ENCODE peak calls at places on chromosomes 3 and 15, in five cellular contexts. O is astrocyte of the cerebellum, E is cardiac muscle cell, I is choroid plexus epithelial cell, A is kidney epithelial cell. T is an unnamed sample.

GRCh38 chr3:22858486-22858885 is 344.6 kb upstream of the UBE2E2 start:
- DNase-seq in O (no peak), I (no peak), E (no peak), A (no peak), T (no peak)

GRCh38 chr15:92463352-92463751 is 69.7 kb downstream of the ST8SIA2 start:
- DNase-seq in E (no peak), A (no peak), I (no peak), O (no peak), T (no peak)

GRCh38 chr15:70669966-70670658 is 93.2 kb downstream of the UACA start:
- DNase-seq in O (no peak), I (no peak), A (no peak), E (peak), T (no peak)

GRCh38 chr3:112247900-112248299 is 46.1 kb downstream of the SLC9C1 start:
- DNase-seq in A (no peak), I (no peak), E (no peak), O (no peak), T (no peak)

GRCh38 chr15:65558336-65558735 is 28.1 kb downstream of the HACD3 start:
- DNase-seq in A (peak), E (peak), O (no peak), I (peak), T (no peak)

GRCh38 chr3:197428117-197428761 is 127.5 kb downstream of the BDH1 start:
- DNase-seq in A (no peak), O (no peak), I (peak), E (peak), T (peak)

GRCh38 chr15:66390670-66391069 is 4.0 kb downstream of the MAP2K1 start:
- DNase-seq in O (no peak), I (no peak), A (no peak), E (peak), T (no peak)

GRCh38 chr15:30985081-30985531 is 6.3 kb downstream of the MTMR10 start:
- DNase-seq in I (peak), O (peak), E (peak), A (no peak), T (no peak)

GRCh38 chr3:74106882-74107281 is 482.1 kb upstream of the PDZRN3 start:
- DNase-seq in O (no peak), A (no peak), I (peak), E (no peak), T (no peak)

GRCh38 chr15:53549697-53550315 is 209.7 kb downstream of the WDR72 start:
- DNase-seq in E (no peak), I (no peak), O (no peak), A (no peak), T (no peak)

GRCh38 chr3:149898771-149899170 is 71.9 kb downstream of the PFN2 start:
- DNase-seq in E (peak), O (peak), I (peak), A (peak), T (no peak)

GRCh38 chr3:183527421-183527979 is 28.0 kb downstream of the KLHL6 start:
- DNase-seq in I (no peak), O (no peak), E (no peak), A (no peak), T (no peak)

GRCh38 chr3:125212509-125213372 is at the start of gene SLC12A8:
- DNase-seq in E (no peak), A (no peak), I (no peak), O (no peak), T (peak)

GRCh38 chr3:194487289-194488006 is 646 bp upstream of the ATP13A3 start:
- DNase-seq in I (no peak), E (peak), A (no peak), O (no peak), T (peak)

GRCh38 chr3:185929192-185930151 is 8.3 kb downstream of the TRA2B start:
- DNase-seq in A (no peak), E (no peak), O (no peak), I (peak), T (no peak)

GRCh38 chr3:29972594-29972993 is 633.8 kb upstream of the TGFBR2 start:
- DNase-seq in O (peak), I (peak), A (peak), E (peak), T (no peak)

GRCh38 chr3:24003466-24003865 is 58.4 kb downstream of the NR1D2 start:
- DNase-seq in E (no peak), O (no peak), A (no peak), I (no peak), T (no peak)

GRCh38 chr3:23994247-23994574 is 49.1 kb downstream of the NR1D2 start:
- DNase-seq in E (peak), O (no peak), I (no peak), A (no peak), T (no peak)

GRCh38 chr3:23996058-23996457 is 51.0 kb downstream of the NR1D2 start:
- DNase-seq in E (no peak), I (no peak), O (no peak), A (no peak), T (no peak)

GRCh38 chr3:24002129-24002528 is 57.0 kb downstream of the NR1D2 start:
- DNase-seq in I (no peak), A (no peak), O (no peak), E (no peak), T (no peak)

DNA sequence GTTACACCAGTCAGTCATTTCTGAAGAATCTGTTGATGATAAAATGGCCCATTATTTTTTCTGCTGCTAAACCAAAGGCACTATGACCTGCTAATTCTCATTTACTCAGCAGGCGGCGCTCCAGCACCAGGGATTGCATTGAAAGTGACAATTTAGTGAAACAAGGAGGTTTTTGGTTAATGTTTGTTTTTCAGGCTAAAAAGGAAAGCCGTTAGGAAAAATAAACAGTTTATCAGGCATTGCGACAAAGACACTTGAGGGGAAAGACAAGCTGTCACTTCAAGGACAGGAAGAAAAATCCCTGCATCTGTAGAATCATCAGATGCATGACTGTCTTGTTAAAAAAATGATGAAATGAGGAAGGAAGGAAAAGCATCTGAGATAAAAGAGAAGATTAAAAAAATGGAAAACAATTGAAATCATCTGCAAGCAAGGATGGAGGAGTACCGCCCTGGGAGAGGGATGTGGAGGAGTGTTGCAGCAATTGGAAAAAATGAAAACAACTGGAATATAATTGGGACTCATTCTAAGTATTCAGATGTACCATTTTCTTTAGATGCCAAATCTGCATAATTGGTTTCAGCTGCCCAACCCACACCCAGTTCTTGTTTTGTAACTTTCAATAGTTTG is 54.0 kb downstream of the NR1D2 start:
- DNase-seq in A (peak), I (peak), O (peak), E (peak), T (peak)
- H3K4me3 ChIP-seq in A (no peak), I (no peak), O (no peak), E (no peak), T (no peak)

DNA sequence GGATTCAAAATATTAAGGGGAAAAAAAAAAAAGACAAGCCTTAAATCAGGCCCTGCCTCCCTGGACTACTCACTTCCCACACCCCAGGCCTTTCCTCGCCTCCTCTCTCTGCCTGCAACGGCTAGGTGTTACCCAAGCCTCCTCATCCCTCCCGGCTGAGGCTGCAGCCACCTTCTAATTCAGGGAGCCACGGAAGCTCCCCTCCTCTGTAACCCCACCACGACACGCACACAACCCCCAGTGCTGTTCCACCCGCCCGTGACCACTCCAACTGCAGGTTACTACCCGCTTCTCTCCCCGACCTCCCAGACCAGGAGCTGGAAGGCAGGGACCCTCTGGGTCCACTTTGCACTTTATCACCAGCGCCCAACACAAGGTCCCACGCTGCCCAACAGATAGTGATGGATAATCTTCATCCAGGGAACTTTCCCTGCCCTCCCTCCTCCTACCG is 931 bp downstream of the KIF7 start:
- DNase-seq in I (peak), O (no peak), A (no peak), E (peak), T (no peak)
- H3K4me3 ChIP-seq in I (peak), O (peak), A (peak), E (peak), T (peak)

GRCh38 chr3:120285508-120285841 is 453 bp upstream of the GPR156 start:
- DNase-seq in A (no peak), I (no peak), E (no peak), O (no peak), T (no peak)
- H3K4me3 ChIP-seq in A (peak), I (peak), E (peak), O (peak), T (peak)

GRCh38 chr15:75140080-75140879 is 61.4 kb upstream of the C15orf39 start:
- DNase-seq in E (peak), I (peak), O (no peak), A (no peak), T (no peak)
- H3K4me3 ChIP-seq in E (no peak), I (no peak), O (no peak), A (no peak), T (no peak)

GRCh38 chr3:10738688-10739372 is 77.2 kb upstream of the SLC6A11 start:
- DNase-seq in A (peak), I (peak), O (peak), E (peak), T (peak)
- H3K4me3 ChIP-seq in A (no peak), I (no peak), O (peak), E (peak), T (no peak)

GRCh38 chr15:76346666-76347506 is 10.3 kb downstream of the ISL2 start:
- DNase-seq in A (no peak), E (peak), I (no peak), O (no peak), T (peak)
- H3K4me3 ChIP-seq in A (peak), E (peak), I (peak), O (peak), T (peak)

GRCh38 chr15:74781673-74782595 is at the start of gene CSK:
- DNase-seq in A (no peak), E (peak), I (peak), O (no peak), T (peak)

GRCh38 chr15:74779162-74779648 is 2.7 kb upstream of the CSK start:
- DNase-seq in A (no peak), I (no peak), O (no peak), E (no peak), T (no peak)

GRCh38 chr15:74780983-74781672 is 752 bp upstream of the CSK start:
- DNase-seq in I (peak), E (peak), A (no peak), O (no peak), T (no peak)

GRCh38 chr15:74778599-74778970 is 3.3 kb upstream of the CSK start:
- DNase-seq in O (no peak), A (no peak), E (no peak), I (no peak), T (no peak)

DNA sequence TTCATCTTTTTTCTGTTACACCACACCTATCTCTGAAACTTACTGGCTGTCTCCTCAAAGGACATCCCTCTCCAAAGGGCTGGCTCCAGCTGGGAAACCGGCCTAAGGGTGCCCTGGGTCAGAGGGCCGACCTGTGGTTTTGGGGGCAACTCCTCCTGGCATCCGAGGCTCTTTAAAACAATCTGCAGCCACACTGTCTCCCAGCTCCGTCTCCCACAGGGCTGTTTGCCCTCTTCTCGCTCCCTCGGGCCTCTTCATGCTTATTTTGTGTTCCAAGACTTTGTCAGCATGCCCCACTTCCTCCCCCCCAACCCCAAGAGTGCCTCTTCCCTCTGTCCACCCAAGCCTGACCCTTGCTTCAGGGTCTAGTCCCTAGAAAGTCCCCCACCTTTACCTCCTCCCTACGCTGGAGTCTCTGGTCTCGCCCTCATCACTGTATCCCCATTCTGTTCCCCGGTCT is 1.3 kb upstream of the CSK start:
- DNase-seq in O (no peak), E (no peak), A (no peak), I (no peak), T (no peak)
- H3K4me3 ChIP-seq in O (no peak), E (no peak), A (no peak), I (no peak), T (no peak)

T was measured in upper lobe of right lung.